ENCODE peak calls at places on chromosomes 5 and 9, in six cellular contexts. O is stomach, Q is uterus, N is gastrocnemius medialis, Z is HCT116, K is body of pancreas. W is an unnamed sample. For H3K36me3, the result is how much of the 10 kb centered on the place peaks cover.

GRCh38 chr9:131747352-131747751 is 7.5 kb upstream of the RAPGEF1 start:
- DNase-seq in O (no peak), Q (no peak), N (peak), Z (no peak), K (peak), W (no peak)

GRCh38 chr5:122942164-122942914 is 94.2 kb downstream of the PPIC start:
- DNase-seq in O (no peak), Q (no peak), N (no peak), Z (no peak), K (no peak), W (no peak)

GRCh38 chr5:101977729-101978345 is 318.2 kb downstream of the SLCO4C1 start:
- DNase-seq in O (no peak), Q (no peak), N (no peak), Z (peak), K (peak), W (no peak)

GRCh38 chr5:136511046-136511445 is 145.7 kb upstream of the TRPC7 start:
- DNase-seq in O (no peak), Q (no peak), N (no peak), Z (no peak), K (no peak), W (no peak)

GRCh38 chr9:109708507-109708945 is 71.5 kb upstream of the PALM2AKAP2 start:
- DNase-seq in O (no peak), Q (no peak), N (no peak), Z (no peak), K (no peak), W (no peak)

GRCh38 chr5:1504244-1504595 is 19.5 kb downstream of the LPCAT1 start:
- DNase-seq in O (no peak), Q (no peak), N (no peak), Z (no peak), K (no peak), W (no peak)

GRCh38 chr5:172707285-172708182 is 63.5 kb downstream of the DUSP1 start:
- DNase-seq in O (no peak), Q (no peak), N (no peak), Z (no peak), K (no peak), W (peak)

GRCh38 chr9:107504585-107505455 is 15.3 kb upstream of the KLF4 start:
- DNase-seq in O (peak), Q (no peak), N (no peak), Z (no peak), K (peak), W (no peak)

GRCh38 chr9:86794356-86795046 is 152.8 kb downstream of the GAS1 start:
- DNase-seq in O (no peak), Q (peak), N (no peak), Z (no peak), K (no peak), W (peak)

GRCh38 chr5:7642029-7642428 is 208.9 kb downstream of the CFAP90 start:
- DNase-seq in O (no peak), Q (no peak), N (no peak), Z (no peak), K (no peak), W (no peak)

GRCh38 chr9:92726971-92727715 is 37.5 kb downstream of the BICD2 start:
- DNase-seq in O (no peak), Q (no peak), N (no peak), Z (no peak), K (no peak), W (no peak)

GRCh38 chr5:177491429-177491945 is 5.9 kb downstream of the PDLIM7 start:
- DNase-seq in O (no peak), Q (peak), N (no peak), Z (no peak), K (no peak), W (peak)

GRCh38 chr5:150144211-150144801 is 11.3 kb downstream of the PDGFRB start:
- DNase-seq in O (no peak), Q (peak), N (peak), Z (no peak), K (peak), W (peak)

GRCh38 chr9:7640205-7640604 is 159.4 kb downstream of the DMAC1 start:
- DNase-seq in O (no peak), Q (no peak), N (no peak), Z (no peak), K (no peak), W (no peak)

GRCh38 chr5:143219696-143220095 is 183.8 kb downstream of the NR3C1 start:
- DNase-seq in O (no peak), Q (no peak), N (no peak), Z (no peak), K (no peak), W (no peak)

GRCh38 chr5:132501961-132502931 is 11.7 kb upstream of the IRF1 start:
- DNase-seq in O (peak), Q (no peak), N (no peak), Z (no peak), K (no peak), W (no peak)

GRCh38 chr9:128482186-128482585 is 22.3 kb upstream of the GLE1 start:
- DNase-seq in O (no peak), Q (no peak), N (no peak), Z (no peak), K (no peak), W (no peak)

GRCh38 chr5:155049569-155050383 is 36.2 kb downstream of the KIF4B start:
- DNase-seq in O (no peak), Q (no peak), N (no peak), Z (peak), K (no peak), W (no peak)
- TF ChIP-seq CTCF in O (no peak), Q (no peak), N (no peak), Z (peak), K (no peak), W (no peak)

GRCh38 chr5:179612577-179613459 is 10.7 kb downstream of the HNRNPH1 start:
- DNase-seq in O (no peak), Q (no peak), N (no peak), Z (no peak), K (no peak), W (peak)
- TF ChIP-seq POLR2A in O (no peak), Q (no peak), N (no peak), Z (no peak), K (no peak), W (no peak)

DNA sequence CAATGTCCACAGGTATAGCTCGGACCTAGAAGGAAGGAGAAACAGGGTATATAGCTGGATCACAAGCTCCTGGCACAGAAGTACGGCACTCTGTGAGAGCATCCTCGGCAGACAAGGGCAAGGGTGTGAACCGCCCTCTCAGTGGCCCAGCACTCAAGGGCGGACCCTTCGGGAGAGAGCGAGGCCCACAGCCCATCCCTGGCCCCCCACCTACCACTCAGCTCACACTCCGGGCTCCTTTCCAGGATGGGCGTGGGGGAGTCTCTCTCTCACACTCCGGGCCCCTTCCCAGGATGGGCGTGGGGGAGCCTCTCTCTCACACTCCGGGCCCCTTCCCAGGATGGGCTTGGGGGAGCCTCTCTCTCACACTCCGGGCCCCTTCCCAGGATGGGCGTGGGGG is 12.9 kb upstream of the MRNIP start:
- DNase-seq in O (no peak), Q (peak), N (no peak), Z (no peak), K (no peak), W (no peak)
- H3K36me3 ChIP-seq in O (half or more), Q (under half), N (under half), Z (under half), K (under half), W (under half)

DNA sequence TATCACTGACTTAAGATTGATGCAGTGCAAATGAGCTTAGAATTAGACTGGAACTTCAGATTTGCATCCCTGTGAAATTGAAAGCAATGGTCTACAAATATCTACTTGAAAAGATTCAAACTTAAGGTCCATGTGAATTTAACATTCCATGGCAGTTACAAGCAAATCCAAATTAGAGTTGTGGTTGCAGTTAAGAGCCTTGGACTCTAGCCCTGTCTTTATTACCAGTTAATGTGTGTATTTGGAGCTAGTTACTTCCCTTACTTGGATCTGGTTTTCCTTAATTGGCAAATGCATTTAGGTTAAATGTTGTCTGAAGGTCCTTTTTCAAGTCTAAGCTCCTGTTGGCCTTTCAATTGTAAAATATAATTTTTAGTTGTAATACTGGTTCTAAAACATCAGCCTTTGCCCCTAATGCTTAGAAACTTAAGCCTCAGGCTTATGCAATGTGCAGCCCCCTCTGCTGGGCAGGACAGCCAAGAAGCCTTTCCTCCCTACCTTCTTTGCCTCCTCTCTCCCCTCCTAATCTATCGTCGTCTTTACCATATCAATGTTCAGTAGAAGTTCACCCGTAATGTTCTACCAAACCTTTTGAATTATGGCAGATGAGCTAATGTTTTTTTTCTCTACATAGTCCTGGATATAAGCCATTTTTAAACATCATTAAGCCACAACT is 59.5 kb downstream of the ERMP1 start:
- DNase-seq in O (no peak), Q (no peak), N (no peak), Z (no peak), K (no peak), W (no peak)
- TF ChIP-seq CTCF in O (no peak), Q (no peak), N (no peak), Z (peak), K (no peak), W (no peak)

DNA sequence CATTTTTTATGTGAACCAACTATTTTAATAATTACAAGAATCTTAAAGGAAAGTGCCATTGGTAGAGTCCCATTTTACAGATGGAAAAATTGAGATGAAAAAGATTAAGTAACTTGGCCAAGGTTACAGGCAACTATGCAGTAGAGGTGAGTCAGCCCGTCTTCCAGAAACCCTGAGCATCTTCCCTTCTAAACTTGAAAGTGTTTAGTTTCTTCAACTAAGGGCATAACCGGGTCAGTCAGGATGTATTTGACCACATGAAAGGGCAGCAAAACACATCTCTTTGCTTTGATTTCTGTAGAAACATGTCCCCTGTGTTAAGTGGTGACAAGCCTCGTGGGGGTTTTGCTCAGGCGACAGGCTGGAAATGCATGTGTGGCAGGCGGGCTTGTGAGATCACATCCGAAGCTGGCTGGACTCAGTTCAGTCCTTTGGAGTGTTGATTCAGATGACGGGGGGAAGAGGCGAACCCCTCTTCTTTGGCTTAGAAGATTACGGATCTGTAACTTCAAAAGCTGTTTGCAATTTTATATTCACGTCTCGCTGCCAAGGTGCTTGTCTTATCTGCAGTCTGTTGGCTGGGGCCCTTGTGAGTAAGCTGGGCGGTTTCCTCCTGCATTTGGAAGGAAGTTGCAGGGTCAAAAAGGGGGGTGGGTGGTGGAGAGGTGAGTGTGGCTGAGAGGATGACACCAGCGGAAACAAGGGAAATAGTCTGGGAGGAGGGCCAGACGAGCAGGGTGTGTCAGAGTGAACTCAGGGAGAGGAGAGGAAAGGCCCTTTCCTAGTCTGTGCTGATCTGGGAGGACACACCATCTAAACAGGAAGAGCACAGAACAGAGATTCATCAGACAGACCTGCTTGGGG is 78.9 kb upstream of the RPS23 start:
- DNase-seq in O (peak), Q (peak), N (peak), Z (peak), K (peak), W (peak)
- TF ChIP-seq POLR2A in O (no peak), Q (no peak), N (no peak), Z (peak), K (no peak), W (no peak)

DNA sequence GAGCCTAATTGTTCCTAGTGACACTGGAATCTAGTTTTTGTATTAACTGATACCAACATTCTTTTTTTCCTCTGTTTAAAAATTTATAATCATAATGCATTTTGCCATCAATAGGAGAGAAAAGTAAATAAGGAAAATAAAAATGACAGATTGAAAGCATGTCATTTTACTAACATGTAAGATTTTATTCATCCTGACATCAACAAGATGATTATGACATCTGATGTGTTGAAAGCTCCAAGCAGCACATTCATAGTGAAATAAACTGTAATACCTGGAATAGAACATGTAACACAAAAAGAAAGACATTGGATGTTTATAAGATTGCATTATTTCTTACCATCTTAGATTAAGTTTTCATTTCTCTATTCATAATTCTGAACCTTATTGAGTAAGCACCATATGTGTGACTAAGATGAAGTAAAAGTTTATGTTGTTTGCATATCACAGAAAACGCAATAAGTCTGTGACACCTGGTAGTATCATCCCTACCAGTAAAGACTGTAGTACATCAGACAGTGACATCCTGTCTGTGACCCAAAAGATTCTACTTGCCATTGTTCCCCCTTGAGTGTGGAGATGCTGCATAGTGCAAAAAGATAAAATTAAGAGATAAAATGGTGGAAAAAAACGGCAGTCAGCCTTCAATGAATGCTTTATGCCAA is 225.6 kb downstream of the PCSK5 start:
- DNase-seq in O (no peak), Q (no peak), N (no peak), Z (no peak), K (no peak), W (no peak)
- H3K36me3 ChIP-seq in O (under half), Q (under half), N (under half), Z (under half), K (under half), W (under half)

DNA sequence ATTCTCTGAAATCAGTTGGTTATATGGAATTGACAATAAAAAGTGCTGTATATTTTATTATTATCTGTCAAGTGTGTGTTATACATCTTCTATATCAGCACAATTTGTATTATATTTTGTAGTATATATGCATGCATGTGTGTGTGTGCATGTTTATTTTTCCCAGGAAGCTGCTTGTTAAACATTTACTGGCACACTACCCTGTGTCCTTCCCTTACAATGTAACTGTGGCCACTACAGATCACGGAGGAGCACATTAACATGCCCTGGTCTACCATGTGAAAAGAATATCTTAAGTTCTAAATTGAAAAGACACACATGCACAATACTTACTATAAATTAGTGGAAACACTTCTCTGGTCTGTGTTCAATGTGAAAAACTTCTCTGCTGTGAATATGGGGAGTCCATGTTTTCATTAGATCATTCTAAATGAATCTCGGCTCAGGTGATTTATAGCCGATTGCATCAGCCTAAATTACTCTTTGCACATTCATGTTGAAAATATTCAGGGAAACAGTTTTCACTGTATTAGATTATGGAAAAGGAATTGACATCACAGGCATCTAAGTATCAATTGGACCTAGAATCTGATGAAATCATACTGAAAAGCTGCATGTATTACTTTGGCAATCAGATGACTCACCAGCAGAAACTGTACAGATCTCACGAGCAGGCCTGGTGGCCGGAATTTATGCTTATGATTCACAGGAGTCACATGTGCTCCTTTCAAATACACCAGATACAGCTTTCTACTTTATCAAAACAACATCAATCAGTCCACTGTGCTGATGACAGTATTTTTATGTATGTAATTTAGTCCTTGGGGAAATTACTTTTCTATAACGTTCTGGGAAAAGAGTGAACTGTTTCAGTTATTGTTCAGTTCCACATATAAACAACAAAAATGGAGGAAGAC is 39.4 kb downstream of the LURAP1L start:
- DNase-seq in O (peak), Q (peak), N (peak), Z (peak), K (peak), W (peak)
- TF ChIP-seq CTCF in O (no peak), Q (peak), N (peak), Z (peak), K (no peak), W (no peak)

GRCh38 chr9:68703672-68704071 is 1.4 kb upstream of the PIP5K1B start:
- DNase-seq in O (no peak), Q (no peak), N (no peak), Z (no peak), K (no peak), W (no peak)

GRCh38 chr9:68706579-68707201 is 1.6 kb downstream of the PIP5K1B start:
- DNase-seq in O (no peak), Q (no peak), N (no peak), Z (no peak), K (no peak), W (peak)

GRCh38 chr9:68704498-68704803 is 589 bp upstream of the PIP5K1B start:
- DNase-seq in O (no peak), Q (no peak), N (peak), Z (no peak), K (no peak), W (no peak)

GRCh38 chr9:68705636-68706578 is 867 bp downstream of the PIP5K1B start:
- DNase-seq in O (no peak), Q (no peak), N (peak), Z (no peak), K (peak), W (peak)

GRCh38 chr9:68704804-68705635 is at the start of gene PIP5K1B:
- DNase-seq in O (peak), Q (peak), N (peak), Z (no peak), K (peak), W (peak)
- TF ChIP-seq POLR2A in O (peak), Q (peak), N (peak), Z (no peak), K (peak), W (no peak)

W was measured in testis.